ENCODE peak calls at places on chromosomes 2 and 18, in eight cellular contexts. O is cardiac fibroblast; I is glutamatergic neuron; J is pancreas; G is psoas muscle; P is activated CD8-positive, alpha-beta T cell treated with anti-CD3 and anti-CD28 coated beads for 36 hours; U is Calu3; E is WTC11. Z is an unnamed sample.

GRCh38 chr2:239929504-239929903 is 95.6 kb downstream of the NDUFA10 start:
- DNase-seq in U (no peak), O (no peak), G (peak), P (no peak), J (peak), E (peak), I (no peak), Z (no peak)

GRCh38 chr18:76340410-76340809 is 154.6 kb downstream of the ZNF516 start:
- DNase-seq in I (no peak), E (no peak), G (no peak), P (no peak), O (no peak), U (no peak), J (no peak), Z (no peak)

GRCh38 chr18:48672671-48673340 is 134.0 kb downstream of the CTIF start:
- DNase-seq in E (no peak), U (no peak), J (no peak), P (no peak), I (peak), O (no peak), G (no peak), Z (no peak)

GRCh38 chr2:140508756-140509155 is 1622.1 kb downstream of the LRP1B start:
- DNase-seq in P (no peak), G (no peak), I (no peak), J (no peak), O (no peak), U (no peak), E (no peak), Z (no peak)

GRCh38 chr18:58635891-58636290 is 7.0 kb upstream of the ALPK2 start:
- DNase-seq in P (no peak), I (no peak), E (no peak), O (peak), J (no peak), U (no peak), G (no peak), Z (no peak)

GRCh38 chr18:61894751-61895524 is 2.1 kb upstream of the RNF152 start:
- DNase-seq in J (no peak), U (no peak), G (no peak), E (no peak), O (no peak), P (peak), I (no peak), Z (no peak)

GRCh38 chr2:236767951-236768350 is 198.3 kb downstream of the ACKR3 start:
- DNase-seq in U (no peak), E (no peak), O (no peak), I (no peak), J (no peak), G (no peak), P (no peak), Z (no peak)

GRCh38 chr2:136332436-136333095 is 214.6 kb upstream of the CXCR4 start:
- DNase-seq in J (no peak), O (no peak), U (no peak), G (no peak), I (no peak), E (no peak), P (no peak), Z (no peak)

GRCh38 chr2:33223851-33224250 is 252.6 kb upstream of the RASGRP3 start:
- DNase-seq in P (no peak), U (no peak), O (no peak), E (no peak), G (no peak), I (no peak), J (no peak), Z (no peak)

GRCh38 chr2:29502452-29502851 is 387.2 kb downstream of the CLIP4 start:
- DNase-seq in O (no peak), E (no peak), U (no peak), I (no peak), J (no peak), G (no peak), P (no peak), Z (no peak)

GRCh38 chr2:29509397-29509796 is 394.2 kb downstream of the CLIP4 start:
- DNase-seq in J (no peak), P (no peak), U (no peak), I (no peak), O (no peak), E (no peak), G (no peak), Z (no peak)

GRCh38 chr2:29504746-29505145 is 389.5 kb downstream of the CLIP4 start:
- DNase-seq in P (no peak), J (no peak), I (no peak), O (no peak), G (no peak), E (no peak), U (no peak), Z (no peak)
- TF ChIP-seq CTCF in P (no peak), J (no peak), I (no peak), O (no peak), G (no peak), E (no peak), U (no peak), Z (no peak)

DNA sequence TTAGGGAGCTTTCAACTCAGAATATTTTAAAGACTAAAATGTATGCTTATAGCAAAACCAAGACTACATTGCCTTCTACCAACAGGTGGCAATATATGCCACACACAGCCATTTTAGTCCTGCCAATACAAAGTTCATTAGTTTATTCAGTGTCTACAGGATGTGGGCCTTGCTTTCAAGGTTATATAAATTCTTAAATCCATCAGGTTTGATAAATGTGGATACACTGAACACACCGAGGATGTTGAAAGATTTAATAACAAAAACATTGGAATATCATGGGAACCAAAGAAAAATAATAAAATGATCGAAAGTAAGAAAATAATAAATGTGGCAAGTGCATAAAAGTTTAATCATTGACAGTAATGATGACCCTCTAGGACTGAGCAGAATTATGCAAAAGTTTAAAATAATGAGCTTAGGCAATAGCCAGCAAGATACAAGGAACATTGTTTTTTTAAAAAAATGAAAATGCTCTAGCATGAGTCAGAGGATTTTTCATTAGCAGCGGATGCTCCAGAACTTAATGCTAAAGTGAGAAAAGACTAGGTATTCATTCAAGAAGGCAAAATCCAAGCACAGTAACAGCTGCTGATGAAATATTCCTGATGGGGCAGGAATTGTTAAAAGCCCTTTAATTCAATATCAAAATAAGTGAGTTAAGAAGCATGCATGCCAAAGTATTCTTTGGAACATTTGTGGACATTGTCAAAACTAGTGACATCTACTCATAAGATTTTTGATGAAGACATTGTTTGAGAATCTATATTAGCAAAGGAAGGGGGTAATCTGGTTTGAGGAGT is 14.2 kb downstream of the SCN9A start:
- DNase-seq in J (no peak), U (peak), O (peak), E (no peak), I (no peak), P (no peak), G (no peak), Z (no peak)
- TF ChIP-seq CTCF in J (no peak), U (no peak), O (peak), E (no peak), I (no peak), P (no peak), G (peak), Z (no peak)

DNA sequence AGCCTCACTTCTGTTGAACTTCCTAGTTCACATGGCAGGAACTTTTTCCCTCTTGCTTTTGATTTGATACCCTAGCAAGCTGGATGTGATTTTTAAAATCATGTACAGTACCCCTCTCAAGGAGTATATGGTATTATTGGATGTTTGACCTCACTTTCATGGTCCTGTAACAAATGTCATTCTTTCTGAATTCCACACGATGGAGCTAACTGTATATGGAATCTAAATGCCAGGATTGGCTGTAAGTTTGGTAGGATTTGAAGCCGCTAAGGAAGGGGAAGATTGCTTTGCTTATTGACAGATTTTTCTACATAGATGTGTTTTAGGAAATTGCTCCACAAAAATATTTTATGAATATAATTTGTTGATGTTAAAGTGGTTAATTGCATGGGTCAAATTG is 18.3 kb downstream of the MAIP1 start:
- DNase-seq in I (no peak), J (no peak), U (no peak), G (no peak), E (no peak), O (peak), P (no peak), Z (no peak)
- TF ChIP-seq CTCF in I (peak), J (no peak), U (peak), G (peak), E (peak), O (peak), P (peak), Z (no peak)

DNA sequence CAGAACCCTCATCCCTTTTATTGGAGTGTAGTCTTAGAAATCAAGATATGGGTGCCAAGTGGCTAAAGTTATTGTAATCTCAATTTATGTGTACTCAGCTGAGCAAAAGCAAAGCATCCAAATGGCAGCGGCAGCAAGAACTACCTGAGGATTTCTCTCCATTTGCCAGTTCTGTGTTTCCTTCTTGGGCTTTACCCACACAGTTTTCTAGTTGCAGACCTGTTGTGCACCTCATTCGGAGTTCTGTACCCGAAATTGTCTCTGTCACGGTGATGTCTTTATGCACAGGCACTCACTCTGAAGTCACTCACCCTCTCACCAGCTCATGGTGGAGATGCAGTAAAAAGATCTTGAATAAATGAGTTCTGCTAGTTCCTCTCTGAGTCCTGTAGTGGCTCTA is 43.6 kb downstream of the INPP4A start:
- DNase-seq in J (no peak), P (no peak), O (no peak), I (no peak), E (no peak), U (no peak), G (no peak), Z (no peak)
- TF ChIP-seq CTCF in J (no peak), P (peak), O (no peak), I (peak), E (no peak), U (no peak), G (no peak), Z (no peak)

GRCh38 chr18:8900552-8900951 is 195.2 kb downstream of the MTCL1 start:
- DNase-seq in G (no peak), I (no peak), O (no peak), J (no peak), U (no peak), E (no peak), P (no peak), Z (no peak)

GRCh38 chr18:8895987-8896619 is 190.7 kb downstream of the MTCL1 start:
- DNase-seq in U (no peak), E (no peak), O (peak), J (no peak), P (no peak), G (no peak), I (no peak), Z (no peak)

GRCh38 chr18:8901019-8901418 is 195.7 kb downstream of the MTCL1 start:
- DNase-seq in U (no peak), I (no peak), E (no peak), G (no peak), O (no peak), P (no peak), J (no peak), Z (no peak)

GRCh38 chr18:8895341-8895740 is 190.0 kb downstream of the MTCL1 start:
- DNase-seq in G (no peak), J (no peak), I (no peak), E (no peak), O (no peak), P (no peak), U (no peak), Z (no peak)

GRCh38 chr18:8898990-8899389 is 193.6 kb downstream of the MTCL1 start:
- DNase-seq in I (peak), E (peak), G (no peak), P (no peak), U (peak), O (peak), J (no peak), Z (no peak)
- TF ChIP-seq CTCF in I (no peak), E (no peak), G (no peak), P (no peak), U (peak), O (no peak), J (no peak), Z (no peak)

GRCh38 chr2:47501374-47502200 is 98.6 kb downstream of the MSH2 start:
- DNase-seq in I (no peak), G (no peak), U (no peak), P (peak), E (no peak), O (peak), J (peak), Z (no peak)
- TF ChIP-seq CTCF in I (no peak), G (no peak), U (no peak), P (no peak), E (no peak), O (no peak), J (no peak), Z (no peak)